ENCODE peak calls at places on chromosomes 1 and 21, in six cellular contexts. M is H9, L is IMR-90, O is H1, K is trophoblast cell, V is mesenchymal stem cell. S is an unnamed sample.

GRCh38 chr1:207036865-207037264 is 4.3 kb upstream of the C1orf116 start:
- DNase-seq in M (no peak), O (no peak), K (no peak), L (no peak), V (no peak), S (no peak)

GRCh38 chr1:46393510-46393909 is 607 bp upstream of the FAAH start:
- DNase-seq in O (peak; percentile 60), V (no peak), L (no peak), K (no peak), M (peak; percentile 86), S (no peak)

GRCh38 chr1:206816390-206817287 is 44.3 kb upstream of the IL10 start:
- DNase-seq in K (no peak), L (peak; percentile 40), O (no peak), M (no peak), V (peak; percentile 50), S (no peak)

GRCh38 chr1:183097438-183098051 is 74.3 kb downstream of the LAMC1 start:
- DNase-seq in V (peak; percentile 94), L (peak; percentile 94), O (no peak), M (no peak), K (peak; percentile 29), S (no peak)

GRCh38 chr21:41167348-41168342 is at the start of gene BACE2:
- DNase-seq in V (peak; percentile 2), L (peak; percentile 68), M (peak; percentile 74), K (peak; percentile 70), O (peak; percentile 84), S (peak; percentile 38)

GRCh38 chr1:52825868-52826267 is 16.7 kb upstream of the ZYG11A start:
- DNase-seq in L (peak; percentile 34), M (no peak), V (peak; percentile 32), O (no peak), K (no peak), S (no peak)

GRCh38 chr1:34869754-34870153 is 10.2 kb upstream of the SMIM12 start:
- DNase-seq in O (no peak), V (no peak), K (no peak), M (no peak), L (no peak), S (no peak)

GRCh38 chr1:228079601-228080263 is 2.8 kb upstream of the ARF1 start:
- DNase-seq in L (no peak), K (no peak), O (no peak), V (no peak), M (no peak), S (no peak)

GRCh38 chr1:117928881-117929339 is 511 bp downstream of the GDAP2 start:
- DNase-seq in L (peak; percentile 63), K (peak; percentile 52), O (peak; percentile 57), M (peak; percentile 61), V (peak; percentile 83), S (peak; percentile 50)

GRCh38 chr1:92877792-92878191 is 46.0 kb downstream of the RPL5 start:
- DNase-seq in K (no peak), O (no peak), V (peak; percentile 6), M (no peak), L (peak; percentile 46), S (no peak)

GRCh38 chr1:109757936-109758786 is 5.6 kb downstream of the EPS8L3 start:
- DNase-seq in M (no peak), L (no peak), O (peak; percentile 26), V (no peak), K (no peak), S (no peak)

GRCh38 chr1:91889717-91890459 is 3.9 kb upstream of the TGFBR3 start:
- DNase-seq in K (peak; percentile 52), O (no peak), L (peak; percentile 33), V (no peak), M (no peak), S (no peak)

GRCh38 chr1:233140974-233141373 is 154.6 kb downstream of the PCNX2 start:
- DNase-seq in L (no peak), K (no peak), O (no peak), M (no peak), V (peak; percentile 21), S (no peak)

GRCh38 chr1:2379733-2380404 is 11.5 kb downstream of the MORN1 start:
- DNase-seq in L (no peak), V (no peak), O (no peak), M (no peak), K (no peak), S (no peak)

GRCh38 chr1:239814306-239814881 is 277.3 kb upstream of the FMN2 start:
- DNase-seq in M (peak; percentile 82), L (peak; percentile 67), O (no peak), V (peak; percentile 75), K (peak; percentile 94), S (no peak)

GRCh38 chr1:40338745-40339419 is 21.8 kb upstream of the COL9A2 start:
- DNase-seq in K (peak; percentile 91), V (peak; percentile 78), M (peak; percentile 96), O (peak; percentile 98), L (peak; percentile 77), S (peak; percentile 82)

GRCh38 chr1:219144659-219145313 is 28.9 kb upstream of the LYPLAL1 start:
- DNase-seq in O (no peak), K (no peak), M (no peak), V (no peak), L (no peak), S (no peak)

GRCh38 chr1:3019007-3019515 is 2.2 kb upstream of the ACTRT2 start:
- DNase-seq in K (no peak), L (no peak), O (no peak), V (no peak), M (no peak), S (no peak)

GRCh38 chr1:14516974-14517812 is 81.3 kb upstream of the KAZN start:
- DNase-seq in L (peak; percentile 92), M (no peak), O (no peak), V (peak; percentile 2), K (no peak), S (no peak)

DNA sequence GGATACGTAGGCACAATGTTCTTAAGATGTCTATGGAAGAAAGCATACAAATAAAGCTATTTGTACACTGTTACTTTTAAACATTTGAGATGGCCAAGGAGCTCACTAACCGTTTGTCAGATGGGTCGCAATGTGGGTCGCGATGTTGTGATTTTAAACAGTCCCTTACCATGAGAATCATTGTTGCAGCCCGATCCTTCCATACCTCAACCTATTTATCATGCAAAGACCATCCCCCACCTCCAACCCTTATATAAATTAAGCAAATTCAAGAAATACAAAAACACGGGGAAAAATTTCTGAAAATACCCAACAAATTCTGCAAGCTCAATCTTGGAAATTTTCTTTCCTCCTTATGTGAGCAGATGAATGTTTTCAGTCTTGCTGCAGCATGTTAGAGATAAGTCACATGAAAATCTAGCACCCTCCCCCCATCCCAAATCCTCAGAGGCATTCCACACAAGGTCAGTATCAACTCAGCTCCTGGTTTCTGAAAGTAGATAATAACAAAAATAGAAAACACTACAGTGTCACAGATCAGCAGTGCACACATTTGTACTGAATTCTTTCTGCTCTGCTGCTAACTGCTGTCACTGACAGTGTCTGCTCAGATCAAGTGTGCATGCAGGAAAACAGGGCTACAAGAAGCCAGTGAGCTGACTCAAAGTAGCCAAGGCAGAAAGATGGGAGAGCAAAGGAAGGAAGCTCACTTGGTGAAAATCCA is 92.9 kb upstream of the TTC39A start:
- DNase-seq in M (no peak), V (peak; percentile 57), O (no peak), K (no peak), L (peak; percentile 58), S (no peak)
- H3K4ac ChIP-seq in M (no peak overlapping the region), V (no peak overlapping the region), O (no peak overlapping the region), K (no peak overlapping the region), L (peak overlapping the region; percentile 61), S (no peak overlapping the region)

DNA sequence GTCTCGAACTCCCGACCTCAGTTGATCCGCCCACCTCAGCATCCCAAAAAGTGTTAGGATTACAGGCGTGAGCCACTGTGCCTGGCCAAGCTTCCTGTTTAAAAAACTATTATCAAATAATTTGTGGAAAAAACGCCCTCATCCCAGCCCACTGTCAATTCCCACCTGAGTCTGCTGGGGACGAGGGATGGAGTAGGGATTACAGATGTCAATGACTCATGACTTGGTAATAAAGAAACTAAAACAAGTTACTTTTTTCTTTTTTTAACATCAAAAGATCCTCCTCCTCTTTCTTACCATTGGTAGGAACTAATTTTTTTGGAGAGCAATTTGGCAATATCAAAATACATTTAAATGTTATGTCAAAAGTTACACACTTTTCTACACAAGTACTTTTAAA is 9.7 kb downstream of the CNN3 start:
- DNase-seq in O (no peak), K (no peak), M (no peak), L (peak; percentile 53), V (no peak), S (no peak)
- H3K4me1 ChIP-seq in O (peaks cover 10% of the 10 kb centered on the region), K (peaks cover 4% of the 10 kb centered on the region), M (peaks cover 5% of the 10 kb centered on the region), L (peaks cover 23% of the 10 kb centered on the region), V (peaks cover 14% of the 10 kb centered on the region), S (no peaks in the 10 kb centered on the region)

GRCh38 chr1:229221106-229222019 is 49.5 kb upstream of the RAB4A start:
- DNase-seq in V (peak; percentile 92), O (peak; percentile 34), L (peak; percentile 36), M (no peak), K (no peak), S (no peak)

GRCh38 chr1:229213797-229214196 is 57.1 kb upstream of the RAB4A start:
- DNase-seq in L (no peak), M (no peak), V (no peak), K (no peak), O (no peak), S (no peak)

GRCh38 chr1:229220163-229220846 is 50.6 kb upstream of the RAB4A start:
- DNase-seq in K (no peak), V (no peak), M (no peak), O (no peak), L (no peak), S (no peak)

GRCh38 chr1:229218612-229219025 is 52.3 kb upstream of the RAB4A start:
- DNase-seq in V (no peak), L (no peak), K (no peak), M (no peak), O (no peak), S (no peak)

DNA sequence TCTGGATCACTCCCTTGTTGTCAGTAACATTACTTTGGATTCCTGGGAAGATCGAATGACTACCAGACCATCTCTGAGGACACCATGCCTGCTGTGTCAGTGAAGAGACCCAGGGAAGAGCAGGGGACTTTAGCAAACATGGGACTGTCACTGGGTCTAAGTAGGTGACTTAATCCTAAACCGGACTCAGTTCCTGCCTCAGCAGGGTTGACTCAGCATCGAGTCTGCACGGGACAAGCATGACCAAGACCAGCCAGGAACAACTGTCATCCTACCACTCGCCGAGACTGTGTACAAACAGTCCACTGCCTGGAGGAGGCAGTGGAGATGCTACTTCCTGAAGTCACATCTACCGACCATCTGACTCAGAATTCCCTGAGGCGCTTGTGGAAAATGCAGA is 53.2 kb upstream of the RAB4A start:
- DNase-seq in O (no peak), V (peak; percentile 48), L (no peak), M (no peak), K (peak; percentile 77), S (no peak)
- H2AFZ ChIP-seq in O (no peak overlapping the region), V (no peak overlapping the region), L (peak overlapping the region; percentile 32), M (no peak overlapping the region), K (no peak overlapping the region), S (no peak overlapping the region)

GRCh38 chr1:208270679-208271111 is 26.5 kb upstream of the PLXNA2 start:
- DNase-seq in O (no peak), M (no peak), V (no peak), L (no peak), K (no peak), S (no peak)

GRCh38 chr1:208272311-208272710 is 28.1 kb upstream of the PLXNA2 start:
- DNase-seq in K (no peak), M (no peak), L (no peak), O (no peak), V (no peak), S (no peak)

GRCh38 chr1:208267896-208268295 is 23.7 kb upstream of the PLXNA2 start:
- DNase-seq in L (no peak), V (no peak), M (no peak), O (no peak), K (no peak), S (no peak)

GRCh38 chr1:208268541-208269337 is 24.6 kb upstream of the PLXNA2 start:
- DNase-seq in M (no peak), K (no peak), O (no peak), L (no peak), V (no peak), S (no peak)

GRCh38 chr1:208269338-208269666 is 25.1 kb upstream of the PLXNA2 start:
- DNase-seq in K (no peak), O (no peak), M (no peak), L (no peak), V (no peak), S (no peak)
- H3K4ac ChIP-seq in K (no peak overlapping the region), O (no peak overlapping the region), M (no peak overlapping the region), L (no peak overlapping the region), V (no peak overlapping the region), S (no peak overlapping the region)